ENCODE peak calls at places on chromosomes 3 and 15, in seven cellular contexts. A is HCT116, P is PC-3, K is hepatocyte, E is GM23338, L is GM23248, G is neural progenitor cell. V is an unnamed sample.

GRCh38 chr3:126622694-126623093 is 32.2 kb downstream of the TXNRD3 start:
- DNase-seq in E (no peak), G (no peak), K (no peak), L (no peak), P (no peak), A (no peak), V (no peak)

GRCh38 chr3:138263104-138263503 is 66.5 kb downstream of the NME9 start:
- DNase-seq in P (no peak), L (no peak), E (peak; percentile 16), K (no peak), G (peak; percentile 11), A (no peak), V (no peak)

GRCh38 chr3:117297070-117297469 is 587.5 kb downstream of the TUSC7 start:
- DNase-seq in E (no peak), K (no peak), L (no peak), P (no peak), G (no peak), A (no peak), V (no peak)

GRCh38 chr3:195587406-195587805 is 3.7 kb upstream of the APOD start:
- DNase-seq in G (no peak), L (no peak), K (no peak), E (no peak), A (no peak), P (no peak), V (no peak)

GRCh38 chr3:20622304-20622703 is 436.3 kb upstream of the SGO1 start:
- DNase-seq in G (no peak), K (no peak), A (no peak), P (peak; percentile 80), L (peak; percentile 95), E (peak; percentile 2), V (no peak)

GRCh38 chr3:171982829-171983228 is 56.5 kb upstream of the FNDC3B start:
- DNase-seq in P (peak; percentile 66), G (no peak), A (no peak), K (peak; percentile 31), E (no peak), L (peak; percentile 58), V (no peak)

GRCh38 chr3:10340476-10340875 is 19.6 kb upstream of the SEC13 start:
- DNase-seq in K (no peak), L (no peak), P (no peak), E (no peak), A (no peak), G (no peak), V (no peak)

GRCh38 chr3:140505256-140505655 is 172.6 kb upstream of the TRIM42 start:
- DNase-seq in A (no peak), K (no peak), G (peak; percentile 58), P (no peak), L (no peak), E (no peak), V (no peak)

DNA sequence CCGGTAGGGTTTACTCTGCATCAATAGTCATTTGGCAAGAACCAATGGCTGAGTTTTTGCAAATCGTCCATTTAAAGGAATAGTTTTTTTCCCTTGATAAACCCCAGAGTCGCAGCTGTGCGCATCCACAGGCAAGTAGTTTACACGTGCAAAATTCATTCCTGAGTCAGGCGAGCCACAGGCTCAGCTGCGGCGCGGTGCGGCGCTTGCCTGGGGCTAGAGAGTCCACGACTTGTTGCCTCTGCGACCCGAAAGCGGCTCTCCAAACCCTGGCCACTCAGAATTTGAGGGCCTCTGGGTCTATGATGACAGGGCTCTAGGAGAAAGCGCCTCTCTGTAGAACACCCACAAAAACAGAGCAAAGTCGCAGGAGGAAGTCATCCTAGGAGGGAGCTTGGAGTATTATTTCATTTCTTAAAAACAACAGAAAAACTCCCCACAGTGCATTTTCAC is 36.6 kb downstream of the ZIC4 start:
- DNase-seq in P (no peak), G (peak; percentile 74), A (no peak), E (no peak), L (no peak), K (no peak), V (no peak)
- TF ChIP-seq EZH2 in P (no peak), G (peak; percentile 96), A (no peak), E (peak; percentile 94), L (no peak), K (peak; percentile 32), V (no peak)

GRCh38 chr15:32993285-32993684 is 201.2 kb downstream of the FMN1 start:
- DNase-seq in K (peak; percentile 11), G (peak; percentile 33), L (peak; percentile 63), P (peak; percentile 38), A (no peak), E (peak; percentile 47), V (no peak)
- TF ChIP-seq EZH2phosphoT487 in K (no peak), G (no peak), L (no peak), P (no peak), A (no peak), E (no peak), V (no peak)

GRCh38 chr15:60326343-60326742 is 71.4 kb downstream of the ANXA2 start:
- DNase-seq in G (no peak), E (no peak), P (no peak), A (no peak), L (no peak), K (no peak), V (no peak)

GRCh38 chr15:60326824-60327654 is 70.7 kb downstream of the ANXA2 start:
- DNase-seq in L (peak; percentile 70), G (peak; percentile 68), P (peak; percentile 79), E (peak; percentile 79), A (peak; percentile 47), K (peak; percentile 76), V (peak; percentile 74)

GRCh38 chr15:60324706-60325438 is 72.9 kb downstream of the ANXA2 start:
- DNase-seq in E (no peak), G (no peak), K (no peak), A (no peak), P (no peak), L (peak; percentile 37), V (no peak)

GRCh38 chr15:60323322-60323721 is 74.5 kb downstream of the ANXA2 start:
- DNase-seq in E (no peak), P (no peak), A (no peak), G (no peak), L (no peak), K (no peak), V (no peak)

GRCh38 chr15:60325905-60326304 is 71.9 kb downstream of the ANXA2 start:
- DNase-seq in L (no peak), K (no peak), A (no peak), E (no peak), G (no peak), P (no peak), V (no peak)
- H2AFZ ChIP-seq in L (no peak overlapping the region), K (no peak overlapping the region), A (no peak overlapping the region), E (no peak overlapping the region), G (no peak overlapping the region), P (no peak overlapping the region), V (no peak overlapping the region)

DNA sequence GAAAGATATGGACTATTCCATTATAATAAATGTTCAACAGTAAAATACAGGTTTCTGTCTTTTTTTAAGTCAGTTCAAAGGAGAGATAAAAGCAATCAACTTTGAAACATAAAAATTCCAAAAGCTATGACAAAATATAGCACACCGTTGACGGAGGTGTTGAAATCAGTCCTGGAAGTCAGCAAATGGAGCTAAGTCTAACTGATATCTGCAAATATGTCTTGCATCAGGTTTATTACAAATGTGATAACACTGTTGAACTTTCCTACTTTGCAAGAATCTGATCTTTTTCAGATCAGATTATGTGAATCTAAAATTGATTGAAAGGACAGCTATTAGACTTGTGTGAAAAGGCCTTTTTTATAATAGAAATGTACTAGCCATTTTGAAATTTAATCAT is 300.7 kb downstream of the SHOX2 start:
- DNase-seq in A (no peak), G (no peak), K (no peak), L (no peak), P (no peak), E (no peak), V (no peak)
- TF ChIP-seq EZH2 in A (no peak), G (no peak), K (no peak), L (no peak), P (no peak), E (no peak), V (no peak)

GRCh38 chr3:88005066-88005465 is 53.7 kb downstream of the CGGBP1 start:
- DNase-seq in G (peak; percentile 28), P (peak; percentile 66), E (peak; percentile 56), L (peak; percentile 65), A (peak; percentile 18), K (no peak), V (peak; percentile 36)
- TF ChIP-seq EZH2phosphoT487 in G (no peak), P (no peak), E (no peak), L (no peak), A (no peak), K (no peak), V (no peak)

GRCh38 chr15:35168464-35168863 is 83.4 kb upstream of the NANOGP8 start:
- DNase-seq in E (no peak), L (peak; percentile 77), G (no peak), P (peak; percentile 83), A (no peak), K (no peak), V (no peak)

GRCh38 chr15:35173444-35174118 is 88.5 kb upstream of the NANOGP8 start:
- DNase-seq in E (no peak), K (no peak), G (no peak), A (no peak), P (peak; percentile 20), L (peak; percentile 54), V (no peak)

GRCh38 chr15:35170216-35170615 is 85.1 kb upstream of the NANOGP8 start:
- DNase-seq in G (no peak), L (peak; percentile 42), K (no peak), A (no peak), E (no peak), P (peak; percentile 24), V (no peak)

GRCh38 chr15:35166730-35167359 is 81.8 kb upstream of the NANOGP8 start:
- DNase-seq in L (no peak), A (no peak), E (no peak), P (no peak), G (no peak), K (peak; percentile 8), V (no peak)

GRCh38 chr15:35167675-35168074 is 82.6 kb upstream of the NANOGP8 start:
- DNase-seq in P (no peak), A (no peak), E (no peak), K (no peak), G (no peak), L (no peak), V (no peak)
- H2AFZ ChIP-seq in P (no peak overlapping the region), A (no peak overlapping the region), E (no peak overlapping the region), K (no peak overlapping the region), G (no peak overlapping the region), L (no peak overlapping the region), V (no peak overlapping the region)

DNA sequence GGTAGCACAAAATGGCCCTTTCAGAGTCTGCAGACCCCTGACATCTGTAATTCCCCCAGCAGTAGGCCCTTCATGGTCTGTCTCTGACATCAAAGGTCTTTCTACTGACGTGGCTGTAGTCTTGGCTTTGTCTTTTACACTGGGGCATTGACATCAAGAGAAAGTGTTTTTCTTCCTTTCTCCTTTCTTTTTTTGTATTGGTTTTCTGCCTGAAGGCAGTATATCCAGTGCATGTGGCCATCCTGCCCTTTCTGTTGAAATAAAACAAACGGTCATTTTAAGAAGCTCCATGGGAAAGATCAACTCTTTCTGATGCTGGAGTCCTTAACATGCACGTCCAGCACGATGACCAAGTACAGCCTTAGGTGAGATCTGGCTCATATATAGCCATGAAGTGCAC is 106.8 kb upstream of the SAMMSON start:
- DNase-seq in A (no peak), E (no peak), P (no peak), K (no peak), G (no peak), L (no peak), V (no peak)
- TF ChIP-seq EZH2 in A (no peak), E (no peak), P (no peak), K (no peak), G (no peak), L (no peak), V (no peak)

GRCh38 chr3:23623841-23624240 is 181.9 kb upstream of the UBE2E1 start:
- DNase-seq in A (no peak), K (no peak), E (no peak), L (no peak), G (no peak), P (no peak), V (no peak)
- TF ChIP-seq EZH2phosphoT487 in A (no peak), K (no peak), E (no peak), L (no peak), G (no peak), P (no peak), V (no peak)